ENCODE peak calls at places on chromosomes 12 and 14, in eight cellular contexts. F, W, P, J, L, Z, Q and Y are unnamed samples.

GRCh38 chr12:107449891-107450290 is 235.7 kb upstream of the PWP1 start:
- DNase-seq in Z (no peak), J (no peak), W (no peak), P (no peak), L (no peak), F (no peak), Q (no peak), Y (no peak)

GRCh38 chr12:31324116-31324844 is 1.7 kb downstream of the SINHCAF start:
- DNase-seq in J (peak), F (no peak), W (no peak), P (peak), Q (peak), L (peak), Z (peak), Y (peak)

GRCh38 chr12:26770239-26771070 is 62.5 kb downstream of the ITPR2 start:
- DNase-seq in L (no peak), P (no peak), W (no peak), Q (no peak), J (no peak), F (no peak), Z (no peak), Y (no peak)

GRCh38 chr12:59036973-59037807 is 116.9 kb upstream of the LRIG3 start:
- DNase-seq in P (no peak), Q (no peak), L (no peak), J (no peak), F (no peak), Z (no peak), W (no peak), Y (no peak)

GRCh38 chr14:75401356-75401755 is 26.5 kb upstream of the JDP2 start:
- DNase-seq in Q (no peak), F (peak), L (peak), J (peak), Z (no peak), P (peak), W (no peak), Y (no peak)

GRCh38 chr14:101075025-101075800 is 171.7 kb upstream of the RTL1 start:
- DNase-seq in J (no peak), P (no peak), Z (no peak), W (no peak), F (no peak), Q (no peak), L (no peak), Y (no peak)

GRCh38 chr12:15956010-15956409 is 44.9 kb downstream of the DERA start:
- DNase-seq in F (no peak), Z (no peak), W (no peak), Q (no peak), J (no peak), L (no peak), P (no peak), Y (no peak)

GRCh38 chr14:50961606-50962259 is 17.4 kb upstream of the PYGL start:
- DNase-seq in Z (no peak), W (no peak), J (no peak), F (peak), Q (peak), P (no peak), L (no peak), Y (no peak)